ENCODE peak calls at places on chromosomes 3 and 15, in nine cellular contexts. R, V, E, K, C, G, Q, Z and M are unnamed samples.

GRCh38 chr3:141326123-141326522 is 42.2 kb upstream of the ZBTB38 start:
- DNase-seq in R (no peak), V (no peak), E (no peak), K (no peak), C (no peak), G (no peak), Q (peak; percentile 72), Z (no peak), M (no peak)

GRCh38 chr15:55247766-55248427 is 41.7 kb downstream of the RAB27A start:
- DNase-seq in R (no peak), V (no peak), E (no peak), K (no peak), C (peak; percentile 60), G (no peak), Q (no peak), Z (no peak), M (peak; percentile 17)

GRCh38 chr3:61985020-61985419 is 388.3 kb downstream of the FEZF2 start:
- DNase-seq in R (no peak), V (no peak), E (no peak), K (peak; percentile 76), C (no peak), G (peak; percentile 82), Q (no peak), Z (no peak), M (no peak)

GRCh38 chr15:93087825-93088199 is 1.2 kb downstream of the RGMA start:
- DNase-seq in R (peak; percentile 71), V (peak; percentile 81), E (peak; percentile 85), K (peak; percentile 44), C (peak; percentile 73), G (peak; percentile 5), Q (peak; percentile 76), Z (peak; percentile 60), M (peak; percentile 71)

GRCh38 chr15:83065431-83065830 is 1.6 kb downstream of the BTBD1 start:
- DNase-seq in R (no peak), V (no peak), E (no peak), K (no peak), C (no peak), G (no peak), Q (no peak), Z (no peak), M (no peak)

GRCh38 chr15:61830536-61831330 is 229.5 kb downstream of the VPS13C start:
- DNase-seq in R (no peak), V (no peak), E (no peak), K (no peak), C (no peak), G (no peak), Q (no peak), Z (no peak), M (no peak)

GRCh38 chr3:49199244-49199899 is 28.0 kb downstream of the KLHDC8B start:
- DNase-seq in R (peak; percentile 76), V (peak; percentile 81), E (no peak), K (peak; percentile 81), C (peak; percentile 81), G (peak; percentile 24), Q (peak; percentile 71), Z (peak; percentile 100), M (peak; percentile 96)

GRCh38 chr15:97425596-97425995 is 534.9 kb upstream of the ARRDC4 start:
- DNase-seq in R (no peak), V (no peak), E (no peak), K (no peak), C (no peak), G (no peak), Q (no peak), Z (no peak), M (no peak)

GRCh38 chr3:79111375-79112052 is 656.3 kb downstream of the ROBO1 start:
- DNase-seq in R (no peak), V (no peak), E (no peak), K (peak; percentile 72), C (no peak), G (peak; percentile 24), Q (no peak), Z (no peak), M (no peak)

GRCh38 chr3:22089284-22089683 is 338.3 kb upstream of the ZNF385D start:
- DNase-seq in R (no peak), V (peak; percentile 50), E (peak; percentile 45), K (peak; percentile 12), C (no peak), G (peak; percentile 1), Q (peak; percentile 13), Z (no peak), M (no peak)

GRCh38 chr3:180250172-180250571 is 213.4 kb upstream of the PEX5L start:
- DNase-seq in R (no peak), V (no peak), E (no peak), K (peak; percentile 55), C (no peak), G (peak; percentile 52), Q (no peak), Z (no peak), M (no peak)

GRCh38 chr3:193148678-193149473 is 92.1 kb upstream of the PLAAT1 start:
- DNase-seq in R (no peak), V (no peak), E (no peak), K (no peak), C (no peak), G (no peak), Q (no peak), Z (no peak), M (no peak)

GRCh38 chr3:121794264-121794983 is 40.4 kb downstream of the IQCB1 start:
- DNase-seq in R (no peak), V (no peak), E (no peak), K (no peak), C (no peak), G (no peak), Q (no peak), Z (no peak), M (no peak)

GRCh38 chr3:52068055-52068704 is 11.8 kb upstream of the DUSP7 start:
- DNase-seq in R (no peak), V (no peak), E (no peak), K (peak; percentile 43), C (no peak), G (peak; percentile 61), Q (no peak), Z (no peak), M (no peak)

GRCh38 chr15:41944313-41944940 is 27.9 kb downstream of the EHD4 start:
- DNase-seq in R (no peak), V (peak; percentile 63), E (peak; percentile 35), K (peak; percentile 95), C (no peak), G (peak; percentile 94), Q (no peak), Z (peak; percentile 86), M (no peak)

DNA sequence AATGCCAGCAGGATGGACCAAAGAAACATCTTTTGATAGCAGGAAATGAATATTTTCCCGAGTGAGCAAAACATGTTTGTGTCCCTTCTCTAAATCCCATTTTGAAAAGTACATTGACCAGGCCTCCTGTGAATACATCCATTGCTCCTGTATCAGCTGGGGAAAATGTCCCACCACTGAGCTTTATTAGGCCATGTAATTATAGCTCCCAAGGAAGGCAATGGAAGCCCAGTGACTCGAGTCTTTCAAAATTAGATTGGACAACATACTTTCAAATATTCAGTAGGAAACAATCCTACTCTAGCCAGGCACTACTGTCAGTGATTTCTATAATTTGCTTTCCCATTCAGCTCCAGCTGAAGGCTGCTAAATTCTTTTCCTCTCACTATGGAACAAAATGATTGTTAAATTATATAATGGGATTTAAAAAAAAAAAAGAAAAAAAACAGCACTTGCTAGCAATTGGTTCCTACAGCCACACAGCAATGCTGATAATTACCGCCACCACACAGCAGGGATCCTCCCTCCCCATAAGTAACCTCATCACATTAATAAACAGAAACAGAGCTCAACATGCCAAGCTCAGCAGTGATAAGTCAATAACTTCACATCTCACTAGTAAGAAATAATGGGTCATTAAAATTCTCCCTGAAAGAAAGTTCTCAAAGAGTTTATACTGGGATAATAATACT is 172.4 kb upstream of the SLC2A2 start:
- DNase-seq in R (no peak), V (no peak), E (no peak), K (no peak), C (no peak), G (no peak), Q (no peak), Z (no peak), M (no peak)
- TF ChIP-seq CTCF in R (no peak), V (no peak), E (no peak), K (no peak), C (no peak), G (no peak), Q (no peak), Z (no peak), M (no peak)

GRCh38 chr15:68615811-68616210 is 37.0 kb downstream of the CORO2B start:
- DNase-seq in R (no peak), V (no peak), E (no peak), K (no peak), C (no peak), G (no peak), Q (no peak), Z (no peak), M (no peak)
- H3K4me1 ChIP-seq in R (no peaks in the 10 kb centered on the region), V (no peaks in the 10 kb centered on the region), E (peaks cover 22% of the 10 kb centered on the region), K (peaks cover 31% of the 10 kb centered on the region), C (peaks cover 30% of the 10 kb centered on the region), G (peaks cover 21% of the 10 kb centered on the region), Q (no peaks in the 10 kb centered on the region), Z (peaks cover 6% of the 10 kb centered on the region), M (peaks cover 63% of the 10 kb centered on the region)

GRCh38 chr3:123722021-123722420 is 137.2 kb upstream of the HACD2 start:
- DNase-seq in R (no peak), V (no peak), E (no peak), K (no peak), C (no peak), G (no peak), Q (no peak), Z (no peak), M (no peak)

GRCh38 chr3:123723527-123724168 is 138.8 kb upstream of the HACD2 start:
- DNase-seq in R (no peak), V (peak; percentile 50), E (peak; percentile 88), K (peak; percentile 69), C (no peak), G (peak; percentile 80), Q (peak; percentile 65), Z (peak; percentile 58), M (peak; percentile 63)

GRCh38 chr3:123720638-123721037 is 135.8 kb upstream of the HACD2 start:
- DNase-seq in R (no peak), V (no peak), E (no peak), K (no peak), C (no peak), G (no peak), Q (no peak), Z (no peak), M (no peak)

GRCh38 chr3:123725652-123726400 is 141.0 kb upstream of the HACD2 start:
- DNase-seq in R (no peak), V (no peak), E (no peak), K (no peak), C (no peak), G (no peak), Q (no peak), Z (no peak), M (no peak)

GRCh38 chr3:123724306-123724705 is 139.5 kb upstream of the HACD2 start:
- DNase-seq in R (no peak), V (no peak), E (peak; percentile 34), K (peak; percentile 56), C (no peak), G (peak; percentile 52), Q (no peak), Z (no peak), M (no peak)
- TF ChIP-seq CTCF in R (no peak), V (no peak), E (peak; percentile 43), K (peak; percentile 48), C (no peak), G (peak; percentile 51), Q (no peak), Z (no peak), M (no peak)

DNA sequence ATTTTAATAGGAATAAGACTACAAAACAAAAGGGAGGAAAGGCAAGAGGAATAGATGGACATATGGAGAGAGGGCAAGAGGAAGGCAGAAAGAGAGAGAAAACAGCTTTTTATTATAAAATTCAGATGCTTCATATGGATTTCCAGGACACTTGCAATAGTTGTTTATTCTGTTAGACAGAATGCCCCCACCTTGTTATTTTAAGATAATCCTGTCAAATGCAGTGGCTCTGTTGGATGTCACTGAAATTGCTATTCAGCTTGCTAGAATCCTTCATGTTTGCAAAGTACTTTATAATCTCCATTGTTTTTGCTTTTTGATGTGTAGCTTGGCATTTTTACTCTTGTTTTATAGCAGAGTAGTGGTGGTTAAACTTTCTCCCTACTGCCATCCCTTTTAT is 432.4 kb upstream of the AZI2 start:
- DNase-seq in R (no peak), V (no peak), E (no peak), K (no peak), C (no peak), G (no peak), Q (no peak), Z (no peak), M (no peak)
- H3K4me1 ChIP-seq in R (no peaks in the 10 kb centered on the region), V (peaks cover 7% of the 10 kb centered on the region), E (no peaks in the 10 kb centered on the region), K (no peaks in the 10 kb centered on the region), C (no peaks in the 10 kb centered on the region), G (no peaks in the 10 kb centered on the region), Q (no peaks in the 10 kb centered on the region), Z (no peaks in the 10 kb centered on the region), M (no peaks in the 10 kb centered on the region)